ENCODE peak calls at places on chromosomes 6 and 20, in four cellular contexts. S, A, M and B are unnamed samples.

GRCh38 chr6:111773501-111774345 is 99.5 kb downstream of the FYN start:
- DNase-seq in S (no peak), A (no peak), M (no peak), B (no peak)

GRCh38 chr6:105431226-105431625 is 28.3 kb upstream of the PREP start:
- DNase-seq in S (peak), A (no peak), M (no peak), B (peak)

GRCh38 chr6:6392214-6393068 is 72.0 kb upstream of the F13A1 start:
- DNase-seq in S (no peak), A (no peak), M (peak), B (no peak)

GRCh38 chr6:33116881-33117711 is 41.3 kb downstream of the HLA-DPB1 start:
- DNase-seq in S (no peak), A (peak), M (no peak), B (no peak)

GRCh38 chr6:44010411-44011349 is 116.6 kb downstream of the MRPL14 start:
- DNase-seq in S (no peak), A (no peak), M (no peak), B (no peak)

GRCh38 chr6:166419268-166419667 is 36.5 kb upstream of the MPC1 start:
- DNase-seq in S (no peak), A (no peak), M (peak), B (no peak)

GRCh38 chr6:125546827-125547226 is 202.6 kb upstream of the HEY2 start:
- DNase-seq in S (peak), A (no peak), M (no peak), B (no peak)

GRCh38 chr20:62028384-62028783 is 37.3 kb downstream of the TAF4 start:
- DNase-seq in S (no peak), A (no peak), M (no peak), B (no peak)

GRCh38 chr6:26215200-26216014 is 128.2 kb downstream of the HFE start:
- DNase-seq in S (peak), A (peak), M (no peak), B (no peak)

GRCh38 chr6:35058041-35058675 is 83.0 kb downstream of the TCP11 start:
- DNase-seq in S (no peak), A (no peak), M (no peak), B (no peak)

GRCh38 chr20:50107796-50108331 is 5.1 kb downstream of the UBE2V1 start:
- DNase-seq in S (no peak), A (no peak), M (no peak), B (no peak)

DNA sequence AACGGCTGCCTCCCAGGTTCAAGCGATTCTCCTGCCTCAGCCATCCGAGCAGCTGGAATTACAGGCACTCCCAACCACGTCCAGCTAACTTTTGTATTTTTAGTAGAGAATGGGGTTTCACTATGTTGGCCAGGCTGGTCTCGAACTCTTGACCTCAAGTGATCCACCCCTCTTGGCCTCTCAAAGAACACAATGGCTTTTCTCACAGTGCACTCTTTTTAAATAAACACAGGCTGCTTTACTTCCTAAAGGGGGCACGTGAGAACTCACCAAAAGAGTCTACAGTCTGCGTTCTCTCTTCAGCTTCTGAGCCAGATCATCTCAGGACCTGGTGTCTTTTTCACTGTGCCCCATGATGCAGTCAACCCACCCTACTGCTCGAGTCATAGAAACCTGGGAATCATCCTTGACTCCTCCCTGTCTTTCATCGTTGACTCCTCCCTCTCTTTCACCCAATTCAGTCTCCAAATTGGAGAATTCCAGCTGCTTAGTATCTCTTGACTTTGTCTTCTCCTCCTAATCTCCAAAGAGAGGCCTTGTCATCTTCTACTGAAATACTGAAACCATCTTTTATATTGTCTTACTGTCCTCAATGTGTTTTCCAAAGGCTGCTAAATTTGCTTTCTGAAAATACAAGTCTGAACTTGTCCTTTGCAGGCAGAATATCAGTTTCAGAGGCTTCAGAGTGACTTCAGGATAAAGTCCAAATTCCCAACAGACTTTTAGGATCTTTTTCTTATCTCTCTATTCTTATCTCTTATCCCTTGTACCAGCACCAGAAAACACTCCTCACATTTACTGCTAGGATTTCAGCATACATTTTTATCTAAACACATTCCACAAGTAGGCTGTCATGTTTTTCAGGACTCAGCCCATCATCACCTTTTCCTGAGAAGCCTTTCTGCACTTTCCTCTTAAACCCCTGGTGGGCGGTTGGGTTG is 323.4 kb downstream of the SYNE1 start:
- DNase-seq in S (peak), A (no peak), M (no peak), B (no peak)
- TF ChIP-seq YY1 in S (no peak), A (no peak), M (no peak), B (no peak)

GRCh38 chr20:1528811-1529210 is 28.7 kb downstream of the SIRPD start:
- DNase-seq in S (no peak), A (no peak), M (no peak), B (no peak)

GRCh38 chr20:1526896-1527295 is 30.6 kb downstream of the SIRPD start:
- DNase-seq in S (no peak), A (no peak), M (no peak), B (no peak)

GRCh38 chr20:1527923-1528322 is 29.6 kb downstream of the SIRPD start:
- DNase-seq in S (no peak), A (no peak), M (no peak), B (no peak)

GRCh38 chr20:1526310-1526709 is 31.2 kb downstream of the SIRPD start:
- DNase-seq in S (no peak), A (no peak), M (no peak), B (no peak)

DNA sequence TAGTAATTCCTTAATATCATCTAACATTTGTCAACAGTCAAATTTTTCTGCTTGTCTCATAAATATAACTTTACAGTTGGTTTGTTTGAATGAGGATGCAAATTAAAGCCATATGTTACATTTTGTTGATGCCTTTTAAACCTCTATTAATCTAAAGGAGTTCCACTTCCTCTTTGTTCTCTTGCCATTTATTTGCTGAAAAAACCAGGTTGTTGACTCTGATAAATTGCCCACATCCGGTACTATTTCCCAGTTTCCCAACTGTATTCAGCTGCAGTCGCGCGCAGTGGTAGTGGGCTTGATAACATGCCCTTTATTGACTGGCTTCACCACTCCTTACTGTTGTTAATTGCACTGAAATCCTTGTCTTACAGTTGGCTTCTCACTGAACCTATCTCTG is 32.8 kb upstream of the SIRPB2 start:
- DNase-seq in S (no peak), A (no peak), M (no peak), B (no peak)
- TF ChIP-seq SUZ12 in S (no peak), A (no peak), M (no peak), B (no peak)

GRCh38 chr6:153117986-153118886 is 12.8 kb downstream of the RGS17 start:
- DNase-seq in S (no peak), A (no peak), M (peak), B (no peak)
- TF ChIP-seq YY1 in S (no peak), A (no peak), M (no peak), B (no peak)

GRCh38 chr20:24634855-24635254 is 165.4 kb downstream of the SYNDIG1 start:
- DNase-seq in S (peak), A (peak), M (no peak), B (no peak)
- TF ChIP-seq SUZ12 in S (no peak), A (no peak), M (no peak), B (no peak)

GRCh38 chr6:52808660-52809059 is 5.0 kb upstream of the GSTA1 start:
- DNase-seq in S (no peak), A (no peak), M (no peak), B (no peak)

GRCh38 chr6:52801188-52801841 is 2.3 kb downstream of the GSTA1 start:
- DNase-seq in S (peak), A (no peak), M (no peak), B (no peak)

GRCh38 chr6:52802806-52803205 is 810 bp downstream of the GSTA1 start:
- DNase-seq in S (no peak), A (no peak), M (no peak), B (no peak)
- TF ChIP-seq YY1 in S (no peak), A (no peak), M (no peak), B (no peak)

DNA sequence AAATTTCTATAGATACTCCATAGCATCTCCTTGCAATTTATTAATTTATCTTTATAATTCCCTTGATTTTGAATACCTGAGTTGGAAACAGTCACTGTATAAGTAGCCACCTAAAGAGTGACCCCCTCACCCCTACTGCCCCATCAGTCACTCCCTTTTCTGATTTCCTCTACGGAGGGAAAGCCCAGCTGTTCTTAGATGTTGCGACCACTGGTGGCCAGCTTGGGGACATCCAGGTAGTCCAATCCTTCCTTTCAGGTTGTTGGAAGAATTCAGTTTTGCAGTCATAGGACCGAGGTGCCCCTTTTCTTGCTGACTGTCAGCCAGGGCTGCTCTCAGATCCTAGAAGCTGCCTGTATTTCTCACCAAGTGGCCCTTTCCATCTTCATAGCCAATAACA is 87.8 kb downstream of the BMP6 start:
- DNase-seq in S (peak), A (no peak), M (no peak), B (no peak)
- TF ChIP-seq SUZ12 in S (no peak), A (no peak), M (no peak), B (no peak)

GRCh38 chr6:137044366-137045220 is at the start of gene IL20RA:
- DNase-seq in S (no peak), A (peak), M (no peak), B (no peak)
- TF ChIP-seq YY1 in S (no peak), A (no peak), M (no peak), B (no peak)

GRCh38 chr20:23928788-23929187 is 49.2 kb upstream of the CST5 start:
- DNase-seq in S (no peak), A (no peak), M (no peak), B (no peak)

GRCh38 chr20:23928353-23928752 is 48.8 kb upstream of the CST5 start:
- DNase-seq in S (no peak), A (no peak), M (no peak), B (no peak)

GRCh38 chr20:23926526-23926880 is 47.0 kb upstream of the CST5 start:
- DNase-seq in S (no peak), A (no peak), M (no peak), B (no peak)

GRCh38 chr20:23925789-23926525 is 46.4 kb upstream of the CST5 start:
- DNase-seq in S (no peak), A (no peak), M (no peak), B (no peak)

GRCh38 chr20:23926941-23927872 is 47.7 kb upstream of the CST5 start:
- DNase-seq in S (no peak), A (no peak), M (no peak), B (no peak)
- TF ChIP-seq SUZ12 in S (no peak), A (no peak), M (no peak), B (no peak)

DNA sequence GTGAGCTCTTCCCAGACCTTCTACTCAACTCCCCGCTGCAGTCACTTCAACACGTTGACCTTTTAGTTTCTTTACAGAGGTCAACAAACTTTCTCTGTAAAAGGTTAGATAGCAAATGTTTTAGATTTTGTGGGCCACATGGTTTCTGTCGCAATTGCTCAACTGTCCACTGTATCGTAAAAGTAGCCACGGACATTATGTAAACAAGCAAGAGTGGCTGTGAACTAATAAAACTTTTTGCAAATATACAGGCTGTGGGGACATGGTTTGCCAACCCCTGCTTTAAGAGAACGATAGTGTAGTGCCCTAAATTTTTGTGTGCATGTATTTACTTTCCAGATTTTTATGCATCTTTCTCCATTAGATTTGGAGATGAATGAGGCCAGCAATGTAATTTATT is 247.6 kb upstream of the TSHZ2 start:
- DNase-seq in S (no peak), A (no peak), M (no peak), B (no peak)
- TF ChIP-seq YY1 in S (no peak), A (no peak), M (no peak), B (no peak)